ENCODE peak calls at places on chromosomes 2 and 18, in ten cellular contexts. U is AG04449, B is cardiac fibroblast, J is prostate gland, N is uterus, T is astrocyte of the spinal cord, W is GM13976, C is IMR-90, Z is HL-60, A is MM.1S. I is an unnamed sample.

GRCh38 chr2:28618221-28619141 is 122.6 kb downstream of the PLB1 start:
- DNase-seq in U (no peak), B (no peak), J (no peak), N (no peak), T (no peak), W (no peak), C (no peak), Z (no peak), A (no peak), I (no peak)

GRCh38 chr2:120760446-120761135 is 24.9 kb downstream of the GLI2 start:
- DNase-seq in U (no peak), B (peak), J (no peak), N (peak), T (no peak), W (no peak), C (peak), Z (no peak), A (no peak), I (no peak)

GRCh38 chr2:98477036-98477435 is 32.4 kb downstream of the INPP4A start:
- DNase-seq in U (no peak), B (no peak), J (no peak), N (no peak), T (no peak), W (no peak), C (no peak), Z (no peak), A (no peak), I (no peak)

GRCh38 chr2:235263205-235264120 is 230.4 kb upstream of the AGAP1 start:
- DNase-seq in U (peak), B (peak), J (peak), N (peak), T (peak), W (no peak), C (peak), Z (no peak), A (no peak), I (no peak)

GRCh38 chr2:1871171-1871570 is 126.9 kb upstream of the PXDN start:
- DNase-seq in U (no peak), B (no peak), J (no peak), N (no peak), T (no peak), W (no peak), C (no peak), Z (no peak), A (no peak), I (no peak)

GRCh38 chr2:195027947-195028346 is 629.1 kb upstream of the SLC39A10 start:
- DNase-seq in U (no peak), B (no peak), J (no peak), N (no peak), T (no peak), W (no peak), C (no peak), Z (no peak), A (no peak), I (no peak)

GRCh38 chr18:35890323-35890722 is 82.2 kb upstream of the RMP24 start:
- DNase-seq in U (no peak), B (no peak), J (no peak), N (no peak), T (no peak), W (no peak), C (no peak), Z (no peak), A (no peak), I (no peak)

GRCh38 chr2:64989982-64990614 is 899 bp downstream of the SLC1A4 start:
- DNase-seq in U (no peak), B (no peak), J (no peak), N (peak), T (no peak), W (peak), C (no peak), Z (peak), A (peak), I (peak)

GRCh38 chr18:77127769-77128671 is 4.6 kb downstream of the MBP start:
- DNase-seq in U (peak), B (peak), J (peak), N (peak), T (peak), W (no peak), C (peak), Z (peak), A (no peak), I (peak)

GRCh38 chr2:19749507-19749836 is 152.3 kb downstream of the TTC32 start:
- DNase-seq in U (no peak), B (no peak), J (no peak), N (no peak), T (no peak), W (no peak), C (no peak), Z (no peak), A (no peak), I (no peak)

GRCh38 chr2:8680931-8681760 is 710 bp upstream of the ID2 start:
- DNase-seq in U (no peak), B (peak), J (peak), N (peak), T (peak), W (no peak), C (peak), Z (peak), A (peak), I (peak)

GRCh38 chr18:36519358-36519757 is 221.8 kb downstream of the FHOD3 start:
- DNase-seq in U (no peak), B (peak), J (no peak), N (no peak), T (peak), W (no peak), C (peak), Z (no peak), A (no peak), I (no peak)

GRCh38 chr2:193303464-193303863 is 1108.7 kb upstream of the TMEFF2 start:
- DNase-seq in U (no peak), B (no peak), J (no peak), N (no peak), T (no peak), W (no peak), C (no peak), Z (no peak), A (no peak), I (no peak)

GRCh38 chr2:147451902-147452515 is 392.8 kb upstream of the ACVR2A start:
- DNase-seq in U (no peak), B (no peak), J (no peak), N (no peak), T (no peak), W (no peak), C (no peak), Z (no peak), A (no peak), I (no peak)

GRCh38 chr2:109063326-109063670 is 65.7 kb upstream of the SH3RF3 start:
- DNase-seq in U (no peak), B (no peak), J (peak), N (no peak), T (no peak), W (no peak), C (no peak), Z (peak), A (no peak), I (peak)

GRCh38 chr2:105081006-105081701 is 43.3 kb downstream of the MRPS9 start:
- DNase-seq in U (no peak), B (peak), J (no peak), N (no peak), T (peak), W (no peak), C (peak), Z (no peak), A (no peak), I (no peak)

GRCh38 chr2:135997380-135997779 is 12.0 kb upstream of the DARS1 start:
- DNase-seq in U (no peak), B (no peak), J (no peak), N (no peak), T (no peak), W (peak), C (no peak), Z (peak), A (no peak), I (peak)
- TF ChIP-seq CTCF in U (no peak), B (no peak), J (no peak), N (no peak), T (peak), W (peak), C (no peak), Z (no peak), A (no peak), I (no peak)

DNA sequence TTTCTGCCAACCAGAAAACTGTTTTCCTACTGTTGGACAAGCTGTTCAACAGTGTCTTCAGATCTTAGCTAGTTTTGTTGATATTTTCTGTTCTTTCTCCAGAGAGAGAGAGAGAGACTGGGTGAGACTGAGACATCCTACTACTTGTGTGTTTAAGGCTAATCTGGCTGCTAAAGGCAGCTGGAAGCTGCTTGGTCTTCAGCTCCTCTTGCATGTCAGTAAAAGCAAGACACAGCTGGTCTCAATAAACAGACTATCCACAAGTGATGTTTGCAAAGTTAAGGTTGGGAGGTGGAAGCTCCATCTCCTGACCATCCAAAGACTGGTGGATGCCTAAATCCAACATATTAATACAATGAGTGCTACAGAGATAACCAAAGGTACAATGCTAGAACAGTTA is 17.8 kb downstream of the ERFE start:
- DNase-seq in U (no peak), B (no peak), J (no peak), N (no peak), T (no peak), W (no peak), C (peak), Z (no peak), A (no peak), I (no peak)
- TF ChIP-seq CTCF in U (no peak), B (no peak), J (no peak), N (no peak), T (no peak), W (no peak), C (no peak), Z (no peak), A (no peak), I (no peak)

DNA sequence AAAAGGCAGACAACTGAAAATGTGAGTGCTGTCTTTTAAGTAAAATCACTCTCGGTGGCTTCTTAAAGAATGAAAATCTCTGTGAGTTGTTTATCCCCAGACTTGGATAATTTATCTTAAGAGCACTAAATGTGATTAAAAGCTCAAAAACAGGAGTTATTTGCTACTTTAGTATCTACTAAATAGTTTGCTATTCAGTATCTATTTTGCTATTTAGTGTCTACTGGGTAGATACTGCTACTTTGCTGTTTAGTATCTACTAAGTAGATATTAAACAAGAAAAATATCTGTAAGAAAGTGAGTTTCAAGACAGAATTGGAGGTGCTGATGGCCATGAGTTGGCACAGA is 1.4 kb upstream of the KCNG3 start:
- DNase-seq in U (no peak), B (no peak), J (no peak), N (no peak), T (no peak), W (no peak), C (no peak), Z (no peak), A (no peak), I (no peak)
- TF ChIP-seq CTCF in U (no peak), B (no peak), J (no peak), N (no peak), T (no peak), W (no peak), C (no peak), Z (no peak), A (no peak), I (peak)

DNA sequence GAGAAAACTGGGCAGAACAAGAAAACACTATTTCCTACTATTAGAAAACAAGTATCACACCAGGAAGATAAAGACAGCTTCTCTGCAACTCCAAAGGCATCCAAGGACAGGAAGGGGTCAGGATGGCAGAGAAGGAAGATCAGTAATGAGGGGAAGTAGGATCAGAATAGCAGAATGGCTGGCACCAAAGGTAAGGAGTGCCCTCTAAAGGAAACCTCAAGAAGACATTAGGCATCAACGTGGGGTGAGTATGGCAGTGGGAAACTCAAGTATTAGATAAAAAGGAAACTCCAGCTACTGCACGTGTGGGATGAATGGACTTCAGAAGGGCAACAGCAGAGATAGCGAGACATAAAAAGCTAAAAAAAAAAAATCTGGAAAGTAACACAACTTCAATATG is 25.9 kb downstream of the HDLBP start:
- DNase-seq in U (no peak), B (no peak), J (no peak), N (no peak), T (no peak), W (no peak), C (no peak), Z (no peak), A (no peak), I (no peak)
- TF ChIP-seq CTCF in U (no peak), B (no peak), J (no peak), N (no peak), T (no peak), W (no peak), C (no peak), Z (no peak), A (no peak), I (no peak)

GRCh38 chr18:9379118-9379517 is 44.5 kb downstream of the TWSG1 start:
- DNase-seq in U (no peak), B (no peak), J (no peak), N (no peak), T (no peak), W (no peak), C (no peak), Z (no peak), A (no peak), I (no peak)
- TF ChIP-seq CTCF in U (no peak), B (no peak), J (no peak), N (no peak), T (no peak), W (no peak), C (no peak), Z (no peak), A (no peak), I (no peak)

GRCh38 chr2:13654416-13654815 is 937.7 kb downstream of the TRIB2 start:
- DNase-seq in U (no peak), B (no peak), J (no peak), N (no peak), T (peak), W (no peak), C (no peak), Z (no peak), A (no peak), I (no peak)

GRCh38 chr2:13652531-13653313 is 936.0 kb downstream of the TRIB2 start:
- DNase-seq in U (no peak), B (no peak), J (no peak), N (no peak), T (peak), W (no peak), C (peak), Z (no peak), A (peak), I (peak)

GRCh38 chr2:13651684-13652131 is 935.0 kb downstream of the TRIB2 start:
- DNase-seq in U (no peak), B (no peak), J (no peak), N (no peak), T (no peak), W (no peak), C (no peak), Z (no peak), A (peak), I (no peak)

DNA sequence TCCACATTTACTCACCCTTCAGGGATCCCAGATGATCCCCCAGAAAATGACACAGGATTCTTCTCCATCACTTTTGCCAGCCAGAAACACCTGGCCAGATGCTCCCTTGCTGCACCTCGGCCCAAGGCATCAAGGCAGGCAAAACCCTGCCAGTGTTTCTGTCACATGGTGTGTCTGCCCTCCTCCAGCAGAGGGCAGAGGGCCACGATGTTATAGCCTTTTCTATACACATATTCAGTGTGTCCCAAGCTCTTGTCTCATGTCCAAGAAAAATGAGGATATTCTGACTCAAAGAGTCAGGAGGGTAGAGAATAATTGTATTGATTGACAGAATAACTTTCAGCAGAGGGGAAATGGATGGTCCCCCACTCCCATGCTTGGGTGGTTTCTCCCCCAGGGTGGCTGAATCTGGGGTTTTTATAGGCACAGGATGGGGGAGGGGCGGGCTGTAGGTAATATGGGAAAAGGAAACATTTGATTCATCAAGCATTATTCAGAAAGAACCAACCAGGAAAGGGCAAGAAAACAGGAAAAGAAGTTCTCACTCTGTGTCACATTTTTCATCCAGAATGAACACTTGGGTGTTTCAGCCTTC is 933.9 kb downstream of the TRIB2 start:
- DNase-seq in U (no peak), B (no peak), J (no peak), N (no peak), T (no peak), W (no peak), C (no peak), Z (peak), A (peak), I (no peak)
- TF ChIP-seq CTCF in U (no peak), B (peak), J (no peak), N (no peak), T (no peak), W (no peak), C (no peak), Z (no peak), A (peak), I (no peak)

GRCh38 chr2:141554810-141555209 is 576.0 kb downstream of the LRP1B start:
- DNase-seq in U (no peak), B (peak), J (no peak), N (no peak), T (peak), W (peak), C (peak), Z (peak), A (peak), I (no peak)
- TF ChIP-seq CTCF in U (peak), B (no peak), J (no peak), N (no peak), T (peak), W (peak), C (peak), Z (peak), A (peak), I (no peak)

DNA sequence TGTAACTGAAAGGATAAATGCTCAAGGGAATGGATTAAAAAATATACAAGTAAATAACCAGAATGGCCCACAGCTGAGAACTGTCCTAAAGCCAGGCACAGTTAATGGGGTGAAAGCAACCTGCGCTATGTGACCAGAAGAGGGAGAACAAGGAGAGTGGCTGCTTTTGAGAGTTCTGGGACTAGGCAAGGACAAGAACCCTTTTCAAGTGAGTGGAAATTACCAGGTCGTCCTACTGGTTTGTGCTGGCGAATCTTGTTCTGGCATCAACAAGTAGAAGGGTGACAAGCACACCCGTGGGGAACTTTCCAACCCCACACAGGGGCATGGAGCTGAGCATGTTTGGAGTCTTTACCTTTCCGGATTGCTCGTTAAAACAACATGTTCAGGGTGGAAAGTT is 82.8 kb downstream of the TMEM17 start:
- DNase-seq in U (no peak), B (peak), J (no peak), N (no peak), T (no peak), W (no peak), C (peak), Z (no peak), A (no peak), I (no peak)
- TF ChIP-seq CTCF in U (peak), B (peak), J (no peak), N (no peak), T (peak), W (no peak), C (peak), Z (no peak), A (no peak), I (no peak)

I was measured in activated CD8-positive, alpha-beta T cell treated with anti-CD3 and anti-CD28 coated beads for 36 hours.